ENCODE peak calls at places on chromosomes 3 and 15, in ten cellular contexts. O is left ventricle myocardium inferior, W is heart left ventricle, I is PC-9, K is AG10803, B is neural crest cell, D is GM12878, G is mammary epithelial cell, X is GM23338, C is neural progenitor cell. Y is an unnamed sample.
A peak's percentile ranks its signal among the peaks of the same experiment; 100 is the strongest.

GRCh38 chr15:38522922-38523321 is 41.7 kb downstream of the RASGRP1 start:
- DNase-seq in C (no peak), B (no peak), D (no peak), G (no peak), X (no peak), I (no peak), O (no peak), K (no peak), W (no peak), Y (no peak)

GRCh38 chr15:99452728-99453643 is 112.8 kb upstream of the MEF2A start:
- DNase-seq in W (peak; percentile 96), C (no peak), G (no peak), I (no peak), B (no peak), X (no peak), D (peak; percentile 60), O (peak; percentile 89), K (peak; percentile 45), Y (no peak)

GRCh38 chr15:74863239-74864056 is 9.7 kb downstream of the SCAMP2 start:
- DNase-seq in C (no peak), X (no peak), D (no peak), G (peak; percentile 77), K (peak; percentile 23), I (no peak), O (no peak), W (no peak), B (no peak), Y (no peak)

GRCh38 chr3:156300373-156300772 is 180.0 kb downstream of the KCNAB1 start:
- DNase-seq in O (no peak), B (no peak), G (no peak), W (no peak), C (no peak), K (no peak), I (no peak), D (no peak), X (no peak), Y (no peak)

GRCh38 chr3:171481011-171481410 is 20.8 kb upstream of the TNIK start:
- DNase-seq in C (no peak), B (no peak), K (no peak), I (no peak), D (no peak), W (no peak), G (no peak), O (no peak), X (no peak), Y (no peak)

GRCh38 chr3:184552863-184553262 is 8.7 kb upstream of the EPHB3 start:
- DNase-seq in W (no peak), C (no peak), G (no peak), O (no peak), K (no peak), D (no peak), I (no peak), B (no peak), X (no peak), Y (no peak)

GRCh38 chr15:99983894-99984293 is 250.7 kb upstream of the LYSMD4 start:
- DNase-seq in B (peak; percentile 18), K (no peak), W (no peak), D (no peak), O (no peak), G (no peak), X (peak; percentile 52), C (peak; percentile 50), I (no peak), Y (no peak)

GRCh38 chr3:54954019-54954418 is 26.2 kb upstream of the LRTM1 start:
- DNase-seq in K (peak; percentile 95), D (no peak), I (peak; percentile 71), X (peak; percentile 38), G (peak; percentile 12), W (no peak), B (no peak), C (peak; percentile 20), O (no peak), Y (no peak)

GRCh38 chr3:53071882-53072431 is 26.1 kb upstream of the SFMBT1 start:
- DNase-seq in G (no peak), X (no peak), D (no peak), K (no peak), C (no peak), W (no peak), I (no peak), B (no peak), O (no peak), Y (no peak)

GRCh38 chr3:53067571-53067970 is 21.7 kb upstream of the SFMBT1 start:
- DNase-seq in O (no peak), B (no peak), W (no peak), D (no peak), I (no peak), K (no peak), G (no peak), C (no peak), X (no peak), Y (no peak)

GRCh38 chr3:53068176-53068575 is 22.3 kb upstream of the SFMBT1 start:
- DNase-seq in I (no peak), D (no peak), O (no peak), C (no peak), G (no peak), X (no peak), K (no peak), B (no peak), W (no peak), Y (no peak)

GRCh38 chr3:53072653-53073552 is 27.0 kb upstream of the SFMBT1 start:
- DNase-seq in C (peak; percentile 93), I (peak; percentile 58), D (peak; percentile 43), B (peak; percentile 93), K (peak; percentile 73), G (peak; percentile 59), W (peak; percentile 89), O (peak; percentile 82), X (peak; percentile 95), Y (peak; percentile 72)

DNA sequence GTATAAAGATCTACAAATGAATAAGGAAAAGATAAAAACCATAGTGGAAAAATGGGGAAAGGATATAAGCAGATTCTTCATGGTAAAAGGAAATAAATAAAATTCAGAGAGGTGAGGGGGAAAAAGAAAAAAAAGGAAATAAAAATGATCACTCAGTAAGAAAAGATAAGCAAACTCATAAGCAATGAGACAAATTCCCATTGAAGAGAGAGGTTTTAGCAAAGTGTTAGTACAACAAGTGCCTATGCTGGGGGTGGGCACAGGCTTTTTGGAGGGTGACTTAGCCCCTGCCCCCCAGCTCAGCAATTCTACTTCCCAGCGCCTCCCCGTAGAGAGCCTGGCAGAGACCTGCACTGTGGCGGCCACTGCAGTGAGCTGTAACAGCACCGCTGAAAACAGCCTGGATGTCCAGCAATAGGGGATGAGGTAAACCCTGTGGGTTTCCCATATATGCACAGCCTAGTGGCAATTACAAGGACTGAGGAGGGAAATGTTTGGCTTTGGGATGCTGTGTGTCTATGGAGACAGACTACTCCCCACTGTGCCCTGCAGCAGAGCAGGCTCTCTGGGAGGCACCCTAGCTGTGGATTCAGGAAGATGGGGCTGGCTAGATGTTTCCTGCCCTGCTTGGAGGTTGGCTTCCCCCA is 23.7 kb upstream of the SFMBT1 start:
- DNase-seq in G (no peak), O (no peak), C (peak; percentile 33), X (peak; percentile 45), I (no peak), K (no peak), D (no peak), W (no peak), B (no peak), Y (no peak)
- TF ChIP-seq CTCF in G (no peak), O (no peak), C (no peak), X (no peak), I (no peak), K (no peak), D (no peak), W (no peak), B (no peak), Y (no peak)

GRCh38 chr3:38600551-38600950 is 48.9 kb downstream of the SCN5A start:
- DNase-seq in I (no peak), W (no peak), G (no peak), B (no peak), C (no peak), X (no peak), D (no peak), K (no peak), O (no peak), Y (no peak)

GRCh38 chr3:38602576-38603250 is 46.8 kb downstream of the SCN5A start:
- DNase-seq in X (no peak), I (no peak), K (no peak), O (no peak), C (no peak), W (no peak), G (no peak), B (no peak), D (no peak), Y (no peak)

GRCh38 chr3:38599886-38600285 is 49.6 kb downstream of the SCN5A start:
- DNase-seq in X (no peak), G (no peak), W (no peak), K (no peak), O (no peak), C (no peak), I (no peak), B (no peak), D (no peak), Y (no peak)

GRCh38 chr3:38603731-38604131 is 45.8 kb downstream of the SCN5A start:
- DNase-seq in W (no peak), B (no peak), O (no peak), X (no peak), C (no peak), K (no peak), D (no peak), G (no peak), I (no peak), Y (no peak)

DNA sequence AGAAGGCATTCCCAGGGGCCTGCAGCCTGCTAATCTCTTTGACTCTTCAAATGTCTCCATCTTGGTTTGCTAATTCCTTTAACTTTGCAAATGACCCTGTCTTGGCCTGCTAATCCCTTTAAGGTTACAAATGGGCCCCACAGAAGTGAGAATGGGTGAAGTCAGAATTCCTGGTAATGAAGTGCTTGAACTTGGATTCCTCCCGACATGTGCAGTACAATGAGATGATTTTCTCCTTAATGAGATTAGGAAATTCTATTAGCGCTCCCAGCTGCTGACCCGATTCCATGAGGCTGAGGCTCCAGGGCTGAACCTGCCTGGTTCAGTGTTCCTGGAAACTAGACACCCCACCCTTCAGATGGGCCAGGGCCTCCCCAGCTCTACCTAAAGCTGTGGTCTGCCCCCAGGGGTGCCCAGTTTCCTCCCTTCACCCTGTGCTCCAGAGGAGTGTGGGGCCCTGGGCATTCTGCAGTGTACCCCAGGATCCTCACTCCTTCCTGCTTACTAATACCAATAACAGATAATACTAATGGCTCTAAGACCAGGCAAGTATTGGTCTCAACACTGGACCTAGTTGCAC is 47.4 kb downstream of the SCN5A start:
- DNase-seq in I (no peak), W (no peak), X (no peak), D (no peak), G (no peak), O (no peak), K (no peak), B (no peak), C (peak; percentile 30), Y (peak; percentile 71)
- TF ChIP-seq CTCF in I (no peak), W (no peak), X (no peak), D (no peak), G (no peak), O (no peak), K (no peak), B (no peak), C (no peak), Y (no peak)

GRCh38 chr15:61700803-61701202 is 359.4 kb downstream of the VPS13C start:
- DNase-seq in W (no peak), D (no peak), C (no peak), I (no peak), B (no peak), X (no peak), K (no peak), O (no peak), G (no peak), Y (no peak)

GRCh38 chr15:61701455-61701854 is 358.8 kb downstream of the VPS13C start:
- DNase-seq in X (no peak), I (no peak), G (no peak), B (no peak), O (no peak), C (no peak), K (no peak), D (no peak), W (no peak), Y (no peak)

GRCh38 chr15:61697796-61698195 is 362.5 kb downstream of the VPS13C start:
- DNase-seq in X (no peak), C (no peak), I (no peak), G (no peak), W (no peak), K (no peak), B (no peak), D (no peak), O (no peak), Y (no peak)

DNA sequence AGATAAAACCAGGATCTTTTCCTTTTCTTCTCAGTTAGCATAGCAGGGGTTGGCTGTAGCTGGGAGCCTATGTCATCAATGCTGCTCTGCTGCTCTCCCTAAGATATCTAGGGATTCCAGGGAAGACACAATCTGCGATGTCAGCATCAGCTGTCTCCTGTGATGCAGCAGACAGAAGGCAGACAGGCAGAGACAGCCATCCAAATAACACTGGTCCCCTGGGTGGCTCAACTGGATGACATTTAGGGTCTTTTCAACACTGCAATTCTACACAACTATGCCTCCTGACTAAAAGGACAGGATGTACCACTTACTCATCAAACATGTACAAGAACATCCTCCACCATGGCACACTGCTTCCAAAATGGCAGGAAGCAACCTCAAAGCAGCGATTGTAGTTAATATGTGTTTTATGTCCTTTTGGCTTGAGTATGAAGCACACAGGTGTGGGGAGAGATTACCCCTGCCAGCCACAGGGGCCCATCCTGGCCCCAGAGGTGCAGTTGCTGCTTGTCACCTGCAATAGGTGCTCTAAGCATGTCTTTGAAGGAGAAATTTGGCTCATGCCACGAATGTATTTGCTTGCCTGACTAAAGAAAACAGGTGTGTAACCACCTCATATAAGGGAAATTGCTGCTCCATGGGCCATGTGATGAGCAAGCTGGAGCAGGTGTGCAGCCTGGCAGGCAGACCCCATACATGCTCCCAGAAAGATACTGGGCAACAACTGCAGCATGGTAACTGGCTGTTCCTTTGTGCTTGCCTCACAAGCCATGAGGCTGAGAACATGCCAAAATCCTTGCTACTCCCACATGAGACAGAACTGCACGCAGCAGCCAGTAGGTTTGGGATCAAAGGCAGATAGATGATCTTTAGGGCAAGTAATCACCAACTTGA is 357.8 kb downstream of the VPS13C start:
- DNase-seq in O (no peak), K (no peak), I (peak; percentile 39), C (peak; percentile 9), B (no peak), X (peak; percentile 62), W (no peak), D (no peak), G (no peak), Y (no peak)
- TF ChIP-seq CTCF in O (no peak), K (no peak), I (no peak), C (peak; percentile 14), B (no peak), X (peak; percentile 68), W (no peak), D (no peak), G (peak; percentile 42), Y (no peak)

GRCh38 chr3:16828815-16829214 is 55.9 kb upstream of the PLCL2 start:
- DNase-seq in G (peak; percentile 6), D (no peak), W (no peak), K (peak; percentile 30), O (no peak), I (no peak), C (peak; percentile 60), X (peak; percentile 80), B (no peak), Y (no peak)
- TF ChIP-seq CTCF in G (peak; percentile 14), D (peak; percentile 65), W (no peak), K (peak; percentile 39), O (peak; percentile 42), I (peak; percentile 49), C (peak; percentile 65), X (peak; percentile 80), B (peak; percentile 37), Y (peak; percentile 11)